ENCODE peak calls at places on chromosomes 5 and 9, in four cellular contexts. L, I, V and F are unnamed samples.

GRCh38 chr9:6785682-6786081 is 27.9 kb downstream of the KDM4C start:
- DNase-seq in L (no peak), I (no peak), V (no peak), F (no peak)

GRCh38 chr5:14081791-14082190 is 61.4 kb upstream of the TRIO start:
- DNase-seq in I (no peak), L (no peak), V (no peak), F (no peak)

GRCh38 chr5:74471875-74472274 is 168.7 kb downstream of the ENC1 start:
- DNase-seq in V (no peak), L (no peak), I (no peak), F (no peak)

GRCh38 chr5:150303070-150303595 is 428 bp upstream of the ARSI start:
- DNase-seq in V (no peak), I (no peak), L (no peak), F (no peak)

GRCh38 chr5:136080113-136080482 is 51.3 kb downstream of the TGFBI start:
- DNase-seq in L (no peak), I (peak), V (no peak), F (no peak)

GRCh38 chr5:157602505-157602904 is 26.9 kb upstream of the ADAM19 start:
- DNase-seq in L (peak), V (no peak), I (no peak), F (no peak)

GRCh38 chr5:91025449-91025848 is 357.7 kb downstream of the ARRDC3 start:
- DNase-seq in L (no peak), I (no peak), V (no peak), F (no peak)

GRCh38 chr5:42753099-42753498 is 3.5 kb upstream of the CCDC152 start:
- DNase-seq in L (no peak), V (no peak), I (no peak), F (no peak)

GRCh38 chr9:76453785-76454184 is 5.2 kb upstream of the GCNT1 start:
- DNase-seq in V (no peak), L (no peak), I (no peak), F (no peak)

GRCh38 chr5:80318212-80318611 is 1.6 kb upstream of the SPZ1 start:
- DNase-seq in L (no peak), I (no peak), V (no peak), F (no peak)

GRCh38 chr5:132837868-132838267 is 7.4 kb upstream of the SHROOM1 start:
- DNase-seq in V (peak), I (no peak), L (no peak), F (no peak)

GRCh38 chr5:141084487-141084989 is 9.9 kb upstream of the PCDHB2 start:
- DNase-seq in V (peak), L (peak), I (peak), F (no peak)

GRCh38 chr5:35319231-35320002 is 89.1 kb upstream of the PRLR start:
- DNase-seq in I (no peak), L (no peak), V (peak), F (no peak)

GRCh38 chr5:158120760-158121159 is 261.8 kb upstream of the CLINT1 start:
- DNase-seq in V (no peak), I (no peak), L (no peak), F (no peak)

GRCh38 chr5:113510836-113511451 is 2.5 kb upstream of the YTHDC2 start:
- DNase-seq in I (peak), L (no peak), V (peak), F (no peak)

GRCh38 chr5:127313847-127314473 is 23.4 kb downstream of the MEGF10 start:
- DNase-seq in I (peak), V (peak), L (peak), F (peak)

GRCh38 chr9:122567901-122568300 is 15.0 kb downstream of the OR1N2 start:
- DNase-seq in V (no peak), L (no peak), I (no peak), F (no peak)

GRCh38 chr9:81804306-81804705 is 115.0 kb upstream of the TLE1 start:
- DNase-seq in L (no peak), V (no peak), I (no peak), F (no peak)

GRCh38 chr5:38598994-38599611 is 42.7 kb upstream of the LIFR start:
- DNase-seq in V (peak), I (no peak), L (no peak), F (no peak)

GRCh38 chr9:97978706-97979105 is 4.4 kb upstream of the ANP32B start:
- DNase-seq in L (no peak), I (no peak), V (no peak), F (no peak)

GRCh38 chr5:52987711-52988329 is 1.3 kb upstream of the ITGA2 start:
- DNase-seq in L (no peak), I (no peak), V (peak), F (no peak)

GRCh38 chr9:133637451-133638055 is 1.4 kb downstream of the DBH start:
- DNase-seq in V (no peak), L (no peak), I (no peak), F (no peak)

GRCh38 chr5:72559866-72560766 is 52.9 kb upstream of the ZNF366 start:
- DNase-seq in L (no peak), V (no peak), I (peak), F (no peak)